ENCODE peak calls at places on chromosomes 2 and 18, in seven cellular contexts. P is HCT116, I is K562, D is HepG2, Q is GM12878, V is SK-N-SH, F is H1. L is an unnamed sample.

GRCh38 chr2:62665446-62665845 is 40.1 kb upstream of the EHBP1 start:
- DNase-seq in Q (no peak), F (no peak), V (no peak), D (no peak), I (no peak), P (no peak), L (no peak)

GRCh38 chr18:23573948-23574431 is 12.3 kb downstream of the NPC1 start:
- DNase-seq in Q (no peak), P (no peak), D (no peak), I (no peak), V (no peak), F (no peak), L (peak; percentile 17)

GRCh38 chr2:118417417-118418125 is 329.3 kb downstream of the INSIG2 start:
- DNase-seq in V (no peak), P (no peak), F (no peak), D (no peak), I (no peak), Q (no peak), L (no peak)

GRCh38 chr2:119808516-119809147 is 48.9 kb downstream of the PTPN4 start:
- DNase-seq in F (no peak), I (no peak), Q (no peak), D (no peak), P (no peak), V (no peak), L (no peak)

GRCh38 chr2:18651842-18652774 is 62.7 kb upstream of the NT5C1B start:
- DNase-seq in F (no peak), P (no peak), Q (no peak), V (no peak), I (no peak), D (no peak), L (no peak)

GRCh38 chr2:239142806-239143205 is 258.0 kb downstream of the HDAC4 start:
- DNase-seq in I (no peak), Q (no peak), V (no peak), D (no peak), F (no peak), P (no peak), L (no peak)

GRCh38 chr2:12725238-12726187 is 8.8 kb downstream of the TRIB2 start:
- DNase-seq in D (no peak), V (no peak), I (no peak), P (no peak), Q (no peak), F (no peak), L (no peak)

GRCh38 chr2:223042704-223043118 is 9.3 kb upstream of the KCNE4 start:
- DNase-seq in Q (no peak), F (no peak), I (no peak), P (no peak), D (no peak), V (no peak), L (no peak)

GRCh38 chr2:112869258-112869842 is 32.8 kb upstream of the IL1B start:
- DNase-seq in D (no peak), F (no peak), Q (no peak), I (peak; percentile 57), P (peak; percentile 86), V (no peak), L (no peak)

GRCh38 chr2:240962371-240963064 is 35.9 kb upstream of the SNED1 start:
- DNase-seq in V (peak; percentile 58), I (no peak), P (no peak), Q (no peak), F (peak; percentile 52), D (peak; percentile 28), L (no peak)

GRCh38 chr2:69013123-69013836 is at the start of gene ANTXR1:
- DNase-seq in D (peak; percentile 45), P (peak; percentile 53), I (no peak), V (peak; percentile 87), Q (no peak), F (peak; percentile 84), L (no peak)

GRCh38 chr2:31980674-31981356 is 30.0 kb downstream of the MEMO1 start:
- DNase-seq in Q (peak; percentile 76), F (no peak), I (no peak), P (no peak), V (no peak), D (peak; percentile 25), L (peak; percentile 4)

GRCh38 chr2:38613849-38614213 is 11.1 kb upstream of the HNRNPLL start:
- DNase-seq in D (no peak), V (no peak), I (no peak), Q (no peak), F (no peak), P (no peak), L (no peak)

GRCh38 chr2:74227646-74228045 is 29.2 kb downstream of the MTHFD2 start:
- DNase-seq in I (peak; percentile 77), P (no peak), D (peak; percentile 36), Q (no peak), V (no peak), F (no peak), L (no peak)

GRCh38 chr2:188456114-188456909 is 164.6 kb downstream of the GULP1 start:
- DNase-seq in V (no peak), I (no peak), Q (no peak), D (no peak), P (no peak), F (no peak), L (no peak)

GRCh38 chr2:41927581-41928260 is 120.1 kb upstream of the PKDCC start:
- DNase-seq in F (no peak), D (no peak), P (no peak), V (no peak), I (no peak), Q (no peak), L (no peak)

GRCh38 chr2:196293751-196294486 is 122.5 kb upstream of the STK17B start:
- DNase-seq in V (no peak), F (no peak), Q (no peak), P (no peak), I (no peak), D (no peak), L (no peak)

GRCh38 chr18:58208207-58208944 is 164.3 kb downstream of the NEDD4L start:
- DNase-seq in F (no peak), V (no peak), D (no peak), Q (no peak), P (no peak), I (no peak), L (no peak)

GRCh38 chr2:137957033-137957432 is 7.2 kb upstream of the HNMT start:
- DNase-seq in F (no peak), V (no peak), D (peak; percentile 80), I (no peak), P (no peak), Q (no peak), L (no peak)

GRCh38 chr2:64679673-64680425 is 26.1 kb upstream of the SERTAD2 start:
- DNase-seq in F (no peak), V (peak; percentile 56), D (no peak), Q (no peak), I (no peak), P (no peak), L (no peak)

GRCh38 chr18:37502036-37502435 is 63.6 kb downstream of the CELF4 start:
- DNase-seq in Q (no peak), D (no peak), F (no peak), P (no peak), I (no peak), V (no peak), L (no peak)

GRCh38 chr2:36698978-36699377 is 2.5 kb downstream of the VIT start:
- DNase-seq in V (no peak), P (no peak), Q (no peak), I (no peak), F (no peak), D (no peak), L (no peak)

GRCh38 chr2:36693825-36694224 is 2.7 kb upstream of the VIT start:
- DNase-seq in I (no peak), Q (no peak), V (no peak), P (no peak), F (no peak), D (no peak), L (no peak)

GRCh38 chr2:36697424-36698066 is 1.0 kb downstream of the VIT start:
- DNase-seq in Q (no peak), I (no peak), V (no peak), P (no peak), D (no peak), F (no peak), L (no peak)

GRCh38 chr2:36696533-36696932 is at the start of gene VIT:
- DNase-seq in Q (no peak), F (no peak), I (no peak), V (no peak), D (no peak), P (no peak), L (no peak)

DNA sequence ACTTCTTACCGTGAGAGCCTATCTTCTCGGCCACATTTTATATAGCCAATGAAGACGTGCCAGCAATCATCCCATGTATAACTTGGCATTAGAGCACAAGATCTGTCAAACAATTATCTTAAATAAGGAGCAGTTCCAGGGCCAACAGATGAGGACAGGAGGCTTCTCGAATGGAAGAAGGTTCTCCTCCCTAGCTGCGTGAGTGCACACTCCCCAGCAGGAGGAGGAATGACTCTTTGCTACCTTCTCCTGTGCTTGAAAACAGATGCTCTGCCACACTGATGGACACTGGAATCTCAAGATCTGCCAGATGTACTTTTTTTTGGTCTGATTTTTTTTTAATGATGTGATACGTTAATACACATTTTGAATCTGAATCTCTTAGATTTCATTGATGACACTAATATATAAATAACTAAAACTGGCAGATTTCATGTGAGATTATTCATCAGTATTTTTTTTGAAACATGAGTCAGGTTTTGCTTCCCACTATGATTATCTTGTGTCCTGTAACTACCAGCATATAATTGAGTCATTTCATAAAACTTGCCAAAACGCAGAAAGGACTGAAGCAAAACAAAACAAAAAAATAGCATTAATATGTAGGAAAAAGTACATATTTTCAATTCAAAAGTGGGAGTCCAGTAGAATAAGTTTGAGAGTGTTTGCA is 626 bp upstream of the VIT start:
- DNase-seq in P (no peak), I (no peak), V (peak; percentile 60), D (no peak), F (no peak), Q (no peak), L (no peak)
- H3K27ac ChIP-seq in P (no peak overlapping the region), I (no peak overlapping the region), V (no peak overlapping the region), D (no peak overlapping the region), F (no peak overlapping the region), Q (no peak overlapping the region), L (peak overlapping the region; percentile 80)

DNA sequence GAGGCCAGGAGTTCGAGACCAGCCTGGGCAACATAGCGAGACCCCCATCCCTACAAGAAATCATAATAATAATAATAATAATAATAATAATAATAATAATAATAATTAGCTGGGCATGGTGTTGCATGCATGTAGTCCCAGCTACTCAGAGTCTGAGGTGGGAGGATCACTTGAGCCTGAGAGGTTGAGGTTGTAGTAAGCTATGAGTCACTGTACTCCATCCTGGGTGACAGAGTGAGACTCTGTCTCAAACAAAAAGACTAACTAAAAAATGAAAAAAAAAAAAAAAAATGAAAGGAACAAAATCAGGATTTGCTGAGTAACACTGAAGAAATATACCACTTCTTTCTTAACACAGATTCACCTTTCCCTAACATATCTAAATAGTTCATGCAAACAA is 928.5 kb downstream of the SLC4A3 start:
- DNase-seq in D (no peak), F (no peak), V (no peak), P (no peak), I (no peak), Q (no peak), L (no peak)
- TF ChIP-seq SIN3A in D (no peak), F (no peak), V (no peak), P (no peak), I (no peak), Q (no peak), L (no peak)

GRCh38 chr18:12287131-12287681 is 20.8 kb upstream of the TUBB6 start:
- DNase-seq in F (no peak), I (no peak), V (peak; percentile 47), Q (no peak), D (no peak), P (no peak), L (no peak)
- H3K27ac ChIP-seq in F (no peak overlapping the region), I (no peak overlapping the region), V (no peak overlapping the region), Q (no peak overlapping the region), D (no peak overlapping the region), P (peak overlapping the region; percentile 44), L (no peak overlapping the region)

GRCh38 chr2:121838561-121838960 is 83.1 kb downstream of the TSN start:
- DNase-seq in Q (no peak), P (no peak), V (no peak), D (no peak), I (no peak), F (no peak), L (no peak)
- TF ChIP-seq SIN3A in Q (no peak), P (no peak), V (no peak), D (no peak), I (no peak), F (no peak), L (no peak)